ENCODE peak calls at places on chromosomes 13 and 19, in nine cellular contexts. N, K, X, J, V, L, F, T and S are unnamed samples.

GRCh38 chr19:45136507-45137178 is 24.1 kb downstream of the NKPD1 start:
- DNase-seq in N (no peak), K (no peak), X (no peak), J (no peak), V (no peak), L (peak; percentile 72), F (no peak), T (peak; percentile 36), S (no peak)

GRCh38 chr19:49554701-49555181 is 25.6 kb downstream of the NOSIP start:
- DNase-seq in N (no peak), K (peak; percentile 74), X (peak; percentile 44), J (no peak), V (no peak), L (no peak), F (no peak), T (no peak), S (no peak)

GRCh38 chr19:1267441-1268391 is 1.4 kb upstream of the CIRBP start:
- DNase-seq in N (no peak), K (no peak), X (no peak), J (peak; percentile 58), V (peak; percentile 32), L (no peak), F (no peak), T (no peak), S (no peak)

GRCh38 chr19:35414442-35414841 is 33.6 kb upstream of the FFAR2 start:
- DNase-seq in N (no peak), K (no peak), X (no peak), J (no peak), V (no peak), L (no peak), F (no peak), T (no peak), S (no peak)

GRCh38 chr19:49502866-49503581 is 6.8 kb downstream of the RPS11 start:
- DNase-seq in N (peak; percentile 72), K (no peak), X (peak; percentile 43), J (peak; percentile 68), V (peak; percentile 21), L (peak; percentile 64), F (no peak), T (no peak), S (no peak)

GRCh38 chr13:25729201-25729600 is 322.6 kb downstream of the SHISA2 start:
- DNase-seq in N (no peak), K (no peak), X (no peak), J (no peak), V (no peak), L (no peak), F (no peak), T (no peak), S (no peak)

GRCh38 chr19:9962623-9963290 is 26.4 kb upstream of the OLFM2 start:
- DNase-seq in N (no peak), K (no peak), X (no peak), J (no peak), V (no peak), L (no peak), F (no peak), T (no peak), S (no peak)

GRCh38 chr19:55563261-55563690 is 17.4 kb downstream of the ZNF579 start:
- DNase-seq in N (no peak), K (no peak), X (peak; percentile 53), J (no peak), V (no peak), L (no peak), F (no peak), T (no peak), S (no peak)

GRCh38 chr19:40139533-40140287 is 49.0 kb upstream of the ZNF780A start:
- DNase-seq in N (peak; percentile 12), K (no peak), X (no peak), J (peak; percentile 70), V (no peak), L (peak; percentile 73), F (no peak), T (no peak), S (peak; percentile 10)

GRCh38 chr13:106987435-106987800 is 419.5 kb upstream of the ARGLU1 start:
- DNase-seq in N (no peak), K (no peak), X (no peak), J (no peak), V (no peak), L (no peak), F (no peak), T (no peak), S (no peak)

GRCh38 chr19:13234518-13234917 is 84.3 kb downstream of the IER2 start:
- DNase-seq in N (no peak), K (peak; percentile 77), X (peak; percentile 73), J (peak; percentile 70), V (peak; percentile 38), L (peak; percentile 66), F (no peak), T (no peak), S (peak; percentile 19)

GRCh38 chr13:73090116-73090811 is 31.5 kb downstream of the KLF5 start:
- DNase-seq in N (peak; percentile 76), K (no peak), X (peak; percentile 72), J (no peak), V (no peak), L (peak; percentile 17), F (no peak), T (no peak), S (no peak)

GRCh38 chr13:37136187-37136586 is 30.7 kb upstream of the CSNK1A1L start:
- DNase-seq in N (no peak), K (no peak), X (no peak), J (no peak), V (no peak), L (no peak), F (no peak), T (no peak), S (no peak)

GRCh38 chr13:39655041-39655568 is 357 bp upstream of the COG6 start:
- DNase-seq in N (no peak), K (no peak), X (no peak), J (no peak), V (no peak), L (peak; percentile 3), F (no peak), T (no peak), S (no peak)

GRCh38 chr19:38306236-38306635 is 2.2 kb downstream of the C19orf33 start:
- DNase-seq in N (no peak), K (no peak), X (no peak), J (no peak), V (no peak), L (no peak), F (no peak), T (no peak), S (no peak)

GRCh38 chr13:74825170-74825948 is 656.6 kb downstream of the TBC1D4 start:
- DNase-seq in N (peak; percentile 26), K (no peak), X (no peak), J (no peak), V (no peak), L (no peak), F (no peak), T (no peak), S (no peak)

GRCh38 chr13:94646904-94647303 is 45.2 kb downstream of the GPR180 start:
- DNase-seq in N (no peak), K (no peak), X (no peak), J (no peak), V (no peak), L (peak; percentile 66), F (no peak), T (no peak), S (no peak)

GRCh38 chr13:36038785-36039415 is 92.3 kb downstream of the DCLK1 start:
- DNase-seq in N (no peak), K (no peak), X (no peak), J (no peak), V (no peak), L (no peak), F (no peak), T (no peak), S (no peak)

GRCh38 chr13:30585748-30586262 is 31.9 kb upstream of the USPL1 start:
- DNase-seq in N (no peak), K (no peak), X (no peak), J (no peak), V (no peak), L (no peak), F (peak; percentile 65), T (no peak), S (no peak)

GRCh38 chr13:39023761-39024160 is 14.1 kb downstream of the PROSER1 start:
- DNase-seq in N (no peak), K (no peak), X (peak; percentile 41), J (no peak), V (no peak), L (no peak), F (no peak), T (no peak), S (no peak)

GRCh38 chr13:94704347-94705080 is 7.8 kb downstream of the SOX21 start:
- DNase-seq in N (no peak), K (no peak), X (no peak), J (no peak), V (no peak), L (no peak), F (no peak), T (no peak), S (no peak)

GRCh38 chr13:98576963-98577822 is at the start of gene STK24:
- DNase-seq in N (no peak), K (peak; percentile 79), X (peak; percentile 78), J (peak; percentile 83), V (peak; percentile 50), L (peak; percentile 83), F (peak; percentile 79), T (no peak), S (peak; percentile 32)

GRCh38 chr13:28582225-28582891 is 76.6 kb upstream of the POMP start:
- DNase-seq in N (no peak), K (no peak), X (no peak), J (no peak), V (no peak), L (peak; percentile 38), F (no peak), T (no peak), S (no peak)

GRCh38 chr13:113184568-113185440 is 23.7 kb downstream of the PCID2 start:
- DNase-seq in N (no peak), K (no peak), X (no peak), J (no peak), V (peak; percentile 43), L (no peak), F (no peak), T (no peak), S (no peak)

GRCh38 chr13:76016799-76017198 is 380.7 kb downstream of the LMO7 start:
- DNase-seq in N (peak; percentile 31), K (no peak), X (peak; percentile 8), J (no peak), V (no peak), L (peak; percentile 52), F (peak; percentile 17), T (peak; percentile 5), S (no peak)

GRCh38 chr13:46964789-46965527 is 68.1 kb upstream of the HTR2A start:
- DNase-seq in N (peak; percentile 38), K (no peak), X (no peak), J (no peak), V (no peak), L (no peak), F (no peak), T (no peak), S (no peak)

GRCh38 chr19:12937243-12938053 is 961 bp upstream of the CALR start:
- DNase-seq in N (no peak), K (no peak), X (peak; percentile 48), J (peak; percentile 50), V (no peak), L (peak; percentile 79), F (peak; percentile 81), T (no peak), S (no peak)

GRCh38 chr19:2051771-2052704 is 994 bp upstream of the MKNK2 start:
- DNase-seq in N (no peak), K (peak; percentile 81), X (peak; percentile 73), J (peak; percentile 87), V (peak; percentile 53), L (peak; percentile 82), F (no peak), T (no peak), S (peak; percentile 48)

GRCh38 chr13:49935171-49936084 is 712 bp downstream of the SPRYD7 start:
- DNase-seq in N (no peak), K (no peak), X (peak; percentile 38), J (no peak), V (peak; percentile 22), L (peak; percentile 69), F (peak; percentile 39), T (no peak), S (peak; percentile 12)

GRCh38 chr19:1240925-1241324 is 626 bp upstream of the ATP5F1D start:
- DNase-seq in N (no peak), K (no peak), X (no peak), J (no peak), V (no peak), L (no peak), F (no peak), T (no peak), S (no peak)

GRCh38 chr13:112828756-112829155 is 138.9 kb downstream of the ATP11A start:
- DNase-seq in N (no peak), K (no peak), X (no peak), J (no peak), V (no peak), L (no peak), F (no peak), T (no peak), S (no peak)